ENCODE peak calls at places on chromosomes 2 and 18, in seven cellular contexts. M is choroid plexus epithelial cell; D is CD8-positive, alpha-beta memory T cell; N is NCI-H187; Y is Caco-2; I is heart left ventricle; Q is effector CD4-positive, alpha-beta T cell. F is an unnamed sample.

GRCh38 chr18:7830468-7830867 is 263.4 kb downstream of the PTPRM start:
- DNase-seq in M (peak), D (no peak), N (no peak), Y (no peak), I (no peak), Q (no peak), F (no peak)

GRCh38 chr18:77062518-77063003 is 70.0 kb downstream of the MBP start:
- DNase-seq in M (peak), D (peak), N (no peak), Y (no peak), I (no peak), Q (peak), F (no peak)

GRCh38 chr2:120312076-120312475 is 33.9 kb upstream of the INHBB start:
- DNase-seq in M (no peak), D (no peak), N (no peak), Y (no peak), I (no peak), Q (no peak), F (no peak)

GRCh38 chr2:149857344-149857743 is 269.8 kb upstream of the MMADHC start:
- DNase-seq in M (peak), D (no peak), N (no peak), Y (no peak), I (no peak), Q (no peak), F (no peak)

GRCh38 chr2:12948231-12948962 is 231.7 kb downstream of the TRIB2 start:
- DNase-seq in M (peak), D (no peak), N (no peak), Y (no peak), I (no peak), Q (no peak), F (no peak)

GRCh38 chr2:48531141-48531648 is 1.2 kb downstream of the STON1 start:
- DNase-seq in M (peak), D (no peak), N (no peak), Y (peak), I (no peak), Q (no peak), F (no peak)

GRCh38 chr2:189144700-189145211 is 34.8 kb downstream of the COL5A2 start:
- DNase-seq in M (no peak), D (no peak), N (no peak), Y (no peak), I (no peak), Q (no peak), F (no peak)

GRCh38 chr2:219229375-219230200 is at the start of the genes ANKZF1 and ATG9A:
- DNase-seq in M (peak), D (peak), N (peak), Y (peak), I (peak), Q (peak), F (peak)

GRCh38 chr2:134917219-134917957 is 1.2 kb upstream of the CCNT2 start:
- DNase-seq in M (no peak), D (no peak), N (no peak), Y (peak), I (peak), Q (peak), F (no peak)

GRCh38 chr18:28689591-28689990 is 512.7 kb upstream of the CDH2 start:
- DNase-seq in M (no peak), D (no peak), N (no peak), Y (no peak), I (no peak), Q (no peak), F (no peak)

GRCh38 chr2:241189856-241190201 is 1.4 kb downstream of the ANO7 start:
- DNase-seq in M (no peak), D (no peak), N (no peak), Y (no peak), I (no peak), Q (no peak), F (peak)

GRCh38 chr2:66495788-66496640 is 61.1 kb downstream of the MEIS1 start:
- DNase-seq in M (peak), D (no peak), N (no peak), Y (peak), I (peak), Q (no peak), F (no peak)

GRCh38 chr2:218398437-218399390 is 954 bp upstream of the CTDSP1 start:
- DNase-seq in M (peak), D (peak), N (no peak), Y (peak), I (peak), Q (peak), F (peak)

GRCh38 chr2:44550571-44550970 is 188.8 kb downstream of the CAMKMT start:
- DNase-seq in M (no peak), D (no peak), N (no peak), Y (no peak), I (no peak), Q (no peak), F (no peak)

GRCh38 chr2:8597526-8598225 is 84.2 kb upstream of the ID2 start:
- DNase-seq in M (no peak), D (no peak), N (no peak), Y (no peak), I (no peak), Q (no peak), F (no peak)

GRCh38 chr2:239002960-239003932 is 155.4 kb downstream of the TWIST2 start:
- DNase-seq in M (peak), D (no peak), N (no peak), Y (no peak), I (no peak), Q (no peak), F (no peak)

GRCh38 chr18:42614619-42615293 is 500.7 kb downstream of the RIT2 start:
- DNase-seq in M (no peak), D (no peak), N (peak), Y (no peak), I (peak), Q (no peak), F (no peak)

GRCh38 chr18:79945118-79946042 is 6.1 kb downstream of the SLC66A2 start:
- DNase-seq in M (no peak), D (no peak), N (no peak), Y (no peak), I (no peak), Q (no peak), F (no peak)

GRCh38 chr2:190947139-190947538 is 66.5 kb downstream of the GLS start:
- DNase-seq in M (peak), D (no peak), N (no peak), Y (peak), I (no peak), Q (no peak), F (no peak)

GRCh38 chr18:23266717-23267446 is 131.6 kb downstream of the CABLES1 start:
- DNase-seq in M (no peak), D (no peak), N (no peak), Y (no peak), I (no peak), Q (no peak), F (peak)

GRCh38 chr2:16635796-16636699 is 29.6 kb downstream of the CYRIA start:
- DNase-seq in M (peak), D (no peak), N (no peak), Y (no peak), I (no peak), Q (no peak), F (no peak)

GRCh38 chr2:179744341-179744740 is 117.1 kb downstream of the ZNF385B start:
- DNase-seq in M (no peak), D (no peak), N (no peak), Y (no peak), I (no peak), Q (no peak), F (no peak)

GRCh38 chr2:12236136-12236834 is 480.5 kb upstream of the TRIB2 start:
- DNase-seq in M (peak), D (no peak), N (no peak), Y (no peak), I (no peak), Q (no peak), F (no peak)

GRCh38 chr2:239098288-239098970 is 250.5 kb downstream of the TWIST2 start:
- DNase-seq in M (no peak), D (peak), N (no peak), Y (no peak), I (no peak), Q (no peak), F (no peak)

GRCh38 chr18:56804395-56804794 is 153.2 kb downstream of the WDR7 start:
- DNase-seq in M (no peak), D (no peak), N (no peak), Y (no peak), I (no peak), Q (no peak), F (no peak)

GRCh38 chr18:905948-906415 is 1.3 kb downstream of the ADCYAP1 start:
- DNase-seq in M (no peak), D (no peak), N (no peak), Y (no peak), I (no peak), Q (no peak), F (no peak)

GRCh38 chr2:144553379-144553778 is 33.5 kb upstream of the ZEB2 start:
- DNase-seq in M (peak), D (no peak), N (no peak), Y (no peak), I (no peak), Q (no peak), F (no peak)

GRCh38 chr2:62705859-62706720 is 577 bp downstream of the EHBP1 start:
- DNase-seq in M (peak), D (no peak), N (peak), Y (peak), I (peak), Q (peak), F (peak)

GRCh38 chr2:44789971-44790721 is 151.4 kb upstream of the SIX3 start:
- DNase-seq in M (no peak), D (no peak), N (no peak), Y (no peak), I (no peak), Q (no peak), F (no peak)

GRCh38 chr2:666441-666840 is 10.8 kb downstream of the TMEM18 start:
- DNase-seq in M (no peak), D (no peak), N (no peak), Y (no peak), I (no peak), Q (no peak), F (no peak)

GRCh38 chr2:30763151-30763660 is 44.0 kb downstream of the CAPN13 start:
- DNase-seq in M (no peak), D (no peak), N (no peak), Y (no peak), I (no peak), Q (no peak), F (no peak)

GRCh38 chr2:150470435-150470834 is 17.0 kb downstream of the RND3 start:
- DNase-seq in M (no peak), D (no peak), N (no peak), Y (no peak), I (no peak), Q (no peak), F (no peak)

GRCh38 chr2:195471807-195472206 is 185.2 kb upstream of the SLC39A10 start:
- DNase-seq in M (no peak), D (no peak), N (no peak), Y (no peak), I (no peak), Q (no peak), F (no peak)

GRCh38 chr2:26523750-26524149 is 45.8 kb upstream of the OTOF start:
- DNase-seq in M (no peak), D (no peak), N (no peak), Y (no peak), I (no peak), Q (no peak), F (no peak)

GRCh38 chr2:60530660-60531276 is 22.7 kb downstream of the BCL11A start:
- DNase-seq in M (peak), D (no peak), N (peak), Y (peak), I (peak), Q (no peak), F (no peak)

GRCh38 chr2:69652206-69652605 is 8.7 kb upstream of the AAK1 start:
- DNase-seq in M (peak), D (no peak), N (no peak), Y (no peak), I (no peak), Q (no peak), F (no peak)

GRCh38 chr2:177666408-177666807 is 273.8 kb downstream of the AGPS start:
- DNase-seq in M (peak), D (no peak), N (no peak), Y (no peak), I (no peak), Q (no peak), F (no peak)

GRCh38 chr18:24656571-24656971 is 196.1 kb downstream of the HRH4 start:
- DNase-seq in M (no peak), D (no peak), N (no peak), Y (no peak), I (no peak), Q (no peak), F (no peak)

GRCh38 chr2:101971836-101972235 is 19.9 kb upstream of the IL1R2 start:
- DNase-seq in M (peak), D (no peak), N (no peak), Y (no peak), I (no peak), Q (no peak), F (no peak)